ENCODE peak calls at places on chromosomes 5 and 9, in eight cellular contexts. R is memory B cell; V is stimulated activated CD4-positive, alpha-beta T cell treated with anti-CD3 and anti-CD28 coated beads, TNF-alpha, amount 100 ng/mL, for 4 hours; X is mucosa of descending colon; S is ELR; Z is mesendoderm; A is stimulated activated CD8-positive, alpha-beta memory T cell treated with anti-CD3 and anti-CD28 coated beads, Interleukin-7, amount 100 ng/mL, for 1 hour; E is posterior cingulate gyrus. I is an unnamed sample.

GRCh38 chr5:62828757-62829156 is 250.1 kb downstream of the LRRC70 start:
- DNase-seq in R (no peak), V (no peak), X (no peak), S (no peak), Z (no peak), A (no peak), E (no peak), I (no peak)

GRCh38 chr5:179459771-179460170 is 90.6 kb upstream of the RUFY1 start:
- DNase-seq in R (no peak), V (no peak), X (no peak), S (no peak), Z (no peak), A (no peak), E (no peak), I (no peak)

GRCh38 chr5:119274767-119275130 is 81.1 kb upstream of the TNFAIP8 start:
- DNase-seq in R (no peak), V (no peak), X (no peak), S (peak; percentile 83), Z (peak; percentile 36), A (no peak), E (no peak), I (no peak)

GRCh38 chr5:14581891-14582796 is 552 bp downstream of the OTULINL start:
- DNase-seq in R (peak; percentile 51), V (peak; percentile 72), X (peak; percentile 85), S (peak; percentile 72), Z (peak; percentile 84), A (peak; percentile 58), E (no peak), I (no peak)

GRCh38 chr5:130198927-130199326 is 294.7 kb downstream of the CHSY3 start:
- DNase-seq in R (no peak), V (no peak), X (no peak), S (peak; percentile 46), Z (peak; percentile 79), A (no peak), E (no peak), I (no peak)

GRCh38 chr9:4860383-4860782 is 67.6 kb downstream of the RCL1 start:
- DNase-seq in R (no peak), V (no peak), X (no peak), S (no peak), Z (no peak), A (no peak), E (no peak), I (no peak)

GRCh38 chr5:175487514-175488222 is 9.3 kb downstream of the SFXN1 start:
- DNase-seq in R (no peak), V (no peak), X (no peak), S (no peak), Z (peak; percentile 28), A (no peak), E (no peak), I (no peak)

GRCh38 chr5:132224721-132225120 is 2.9 kb downstream of the P4HA2 start:
- DNase-seq in R (no peak), V (no peak), X (no peak), S (no peak), Z (no peak), A (no peak), E (no peak), I (no peak)

GRCh38 chr5:178777557-178777956 is 47.1 kb upstream of the ZNF354A start:
- DNase-seq in R (no peak), V (no peak), X (peak; percentile 30), S (no peak), Z (no peak), A (no peak), E (peak; percentile 19), I (peak; percentile 6)

GRCh38 chr9:74645007-74645639 is 148.0 kb downstream of the RORB start:
- DNase-seq in R (peak; percentile 1), V (no peak), X (no peak), S (peak; percentile 22), Z (peak; percentile 36), A (no peak), E (no peak), I (no peak)

GRCh38 chr5:71932649-71933338 is 174.5 kb upstream of the MAP1B start:
- DNase-seq in R (no peak), V (no peak), X (peak; percentile 65), S (peak; percentile 44), Z (peak; percentile 73), A (no peak), E (peak; percentile 34), I (no peak)

GRCh38 chr9:133731876-133732321 is 6.3 kb downstream of the SARDH start:
- DNase-seq in R (no peak), V (no peak), X (no peak), S (peak; percentile 49), Z (peak; percentile 84), A (no peak), E (no peak), I (no peak)